ENCODE peak calls at places on chromosomes 4 and X, in eight cellular contexts. Q is lower lobe of right lung; U is suprapubic skin; E is neuronal stem cell; J is endothelial cell of umbilical vein; Z is MM.1S; W is CD8-positive, alpha-beta T cell; A is breast epithelium. M is an unnamed sample.

GRCh38 chr4:170705907-170706306 is 616.2 kb upstream of the AADAT start:
- DNase-seq in Z (no peak), Q (no peak), A (no peak), W (no peak), E (no peak), U (no peak), J (no peak), M (no peak)

GRCh38 chr4:76536381-76536689 is 101.3 kb downstream of the SHROOM3 start:
- DNase-seq in U (no peak), Q (no peak), E (no peak), Z (no peak), A (no peak), W (no peak), J (no peak), M (no peak)

GRCh38 chrX:45862801-45863200 is 662.1 kb upstream of the DIPK2B start:
- DNase-seq in U (no peak), W (no peak), Z (no peak), Q (no peak), A (no peak), E (no peak), J (no peak), M (no peak)

GRCh38 chr4:177562859-177563258 is 120.6 kb upstream of the AGA start:
- DNase-seq in U (no peak), Z (no peak), A (no peak), J (no peak), Q (no peak), E (no peak), W (no peak), M (no peak)

GRCh38 chrX:118694628-118695027 is 32.8 kb upstream of the IL13RA1 start:
- DNase-seq in Z (no peak), U (no peak), A (no peak), W (no peak), Q (no peak), J (peak; percentile 41), E (no peak), M (no peak)

GRCh38 chr4:170666909-170667308 is 577.2 kb upstream of the AADAT start:
- DNase-seq in A (no peak), U (no peak), J (no peak), E (no peak), Z (no peak), Q (no peak), W (no peak), M (no peak)

GRCh38 chr4:173146456-173146855 is 22.2 kb upstream of the GALNT7 start:
- DNase-seq in Q (no peak), E (no peak), Z (no peak), U (no peak), W (no peak), A (no peak), J (no peak), M (no peak)

GRCh38 chr4:76943790-76944189 is 5.8 kb upstream of the SEPTIN11 start:
- DNase-seq in W (no peak), E (no peak), U (no peak), Q (no peak), A (no peak), J (peak; percentile 33), Z (no peak), M (no peak)

GRCh38 chr4:158710814-158711213 is 12.4 kb downstream of the PPID start:
- DNase-seq in J (peak; percentile 31), Q (no peak), W (no peak), E (no peak), Z (no peak), U (no peak), A (no peak), M (no peak)

GRCh38 chr4:7831330-7831729 is 108.3 kb downstream of the AFAP1 start:
- DNase-seq in E (no peak), Z (peak; percentile 73), U (no peak), J (peak; percentile 82), A (no peak), Q (no peak), W (no peak), M (no peak)

GRCh38 chr4:112767386-112767785 is 130.4 kb downstream of the LARP7 start:
- DNase-seq in U (no peak), A (no peak), Z (no peak), J (no peak), Q (no peak), W (no peak), E (no peak), M (no peak)

GRCh38 chrX:43940811-43941210 is 32.4 kb downstream of the NDP start:
- DNase-seq in Q (no peak), U (no peak), W (no peak), Z (no peak), A (no peak), J (peak; percentile 73), E (no peak), M (no peak)

GRCh38 chr4:1512081-1512737 is 106.0 kb upstream of the NKX1-1 start:
- DNase-seq in W (no peak), Q (peak; percentile 27), A (no peak), E (no peak), J (no peak), U (no peak), Z (no peak), M (no peak)

GRCh38 chr4:1511441-1512041 is 105.3 kb upstream of the NKX1-1 start:
- DNase-seq in Q (peak; percentile 46), W (no peak), Z (peak; percentile 19), U (no peak), J (peak; percentile 7), E (no peak), A (peak; percentile 32), M (peak; percentile 39)

GRCh38 chr4:1512738-1513660 is 106.8 kb upstream of the NKX1-1 start:
- DNase-seq in W (peak; percentile 35), Q (peak; percentile 55), Z (no peak), A (no peak), U (no peak), E (peak; percentile 67), J (peak; percentile 5), M (peak; percentile 25)

GRCh38 chr4:1509366-1509765 is 103.1 kb upstream of the NKX1-1 start:
- DNase-seq in Z (no peak), A (no peak), W (no peak), Q (peak; percentile 35), J (no peak), U (no peak), E (no peak), M (no peak)

GRCh38 chr4:1510931-1511330 is 104.7 kb upstream of the NKX1-1 start:
- DNase-seq in Z (no peak), U (no peak), J (no peak), A (no peak), W (no peak), Q (peak; percentile 32), E (no peak), M (no peak)
- H3K4me3 ChIP-seq in Z (no peak overlapping the region), U (no peak overlapping the region), J (no peak overlapping the region), A (no peak overlapping the region), W (no peak overlapping the region), Q (no peak overlapping the region), E (no peak overlapping the region), M (no peak overlapping the region)

DNA sequence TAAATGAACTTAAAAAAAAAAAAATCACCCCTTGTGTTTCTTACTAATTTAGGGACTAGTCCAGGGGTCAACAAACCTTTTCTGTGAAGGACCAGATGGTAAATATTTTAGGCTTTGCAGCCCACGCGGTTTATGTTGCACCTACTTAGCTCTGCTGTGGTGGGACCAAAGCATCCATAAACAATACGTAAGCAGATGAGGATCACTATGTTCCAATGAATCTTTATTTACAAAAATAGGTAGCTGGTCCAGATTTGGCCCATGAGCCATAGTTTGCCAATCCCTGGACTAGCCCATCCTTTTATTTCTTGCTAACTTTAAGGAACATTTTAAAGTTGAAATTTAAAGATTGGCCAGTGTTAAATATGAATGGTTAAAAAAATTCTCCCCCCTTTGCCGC is 95.3 kb downstream of the AFF1 start:
- DNase-seq in Q (no peak), E (no peak), A (no peak), Z (no peak), U (no peak), J (no peak), W (no peak), M (no peak)
- H3K4me1 ChIP-seq in Q (peaks cover 98% of the 10 kb centered on the region), E (peaks cover 45% of the 10 kb centered on the region), A (no peaks in the 10 kb centered on the region), Z (peaks cover 9% of the 10 kb centered on the region), U (peaks cover 95% of the 10 kb centered on the region), J (peaks cover 62% of the 10 kb centered on the region), W (peaks cover 12% of the 10 kb centered on the region), M (peaks cover 3% of the 10 kb centered on the region)

DNA sequence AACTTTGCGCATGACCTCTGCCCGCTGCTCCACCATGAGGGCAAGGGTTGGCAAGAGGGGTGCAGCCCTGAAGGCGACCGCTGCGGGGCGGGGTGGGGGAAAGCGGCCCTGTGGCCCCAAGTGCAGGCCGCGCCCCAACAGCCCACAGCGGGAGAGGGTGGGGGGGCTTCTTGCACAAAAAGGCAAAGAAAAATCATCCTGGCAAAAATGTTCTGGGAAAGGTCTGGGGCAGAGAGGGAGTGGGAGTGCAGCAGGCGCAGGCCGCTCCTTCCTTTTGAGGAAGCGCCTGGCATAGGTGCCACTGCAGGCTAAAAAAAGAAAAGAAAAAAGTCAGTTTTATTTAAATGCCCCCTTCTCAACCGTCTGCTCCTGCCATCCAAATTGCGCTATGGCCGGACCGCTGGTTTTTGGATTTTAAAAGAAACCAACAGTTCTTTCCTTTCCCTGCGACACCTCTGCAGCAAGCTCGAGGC is 1.4 kb downstream of the ARX start:
- DNase-seq in W (no peak), Z (no peak), E (no peak), Q (no peak), J (no peak), A (no peak), U (no peak), M (no peak)
- H3K27me3 ChIP-seq in W (no peaks in the 10 kb centered on the region), Z (peaks cover 26% of the 10 kb centered on the region), E (peaks cover 89% of the 10 kb centered on the region), Q (peaks cover 83% of the 10 kb centered on the region), J (peaks cover 69% of the 10 kb centered on the region), A (peaks cover 96% of the 10 kb centered on the region), U (peaks cover 97% of the 10 kb centered on the region), M (peaks cover 66% of the 10 kb centered on the region)

DNA sequence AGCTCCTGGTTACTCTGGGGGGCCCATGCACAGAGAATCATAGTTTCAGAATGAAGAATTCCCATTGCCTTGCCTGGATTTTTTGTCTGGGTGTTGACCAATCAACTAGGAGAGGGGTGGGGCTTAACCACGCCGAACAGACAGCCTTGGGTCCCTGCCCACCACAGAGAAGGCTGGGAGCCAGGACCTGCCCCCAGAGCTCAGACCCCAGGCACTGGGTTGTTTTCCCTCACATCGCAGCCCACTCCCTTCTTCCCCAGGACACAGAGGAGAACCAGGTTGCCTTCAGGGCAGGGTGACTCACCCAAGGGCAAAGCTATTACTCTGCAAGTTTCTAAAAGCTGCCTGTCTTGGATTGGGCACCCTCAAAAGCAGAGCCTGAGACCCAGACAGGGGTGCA is 23.3 kb upstream of the CRMP1 start:
- DNase-seq in Q (no peak), E (no peak), W (no peak), J (no peak), Z (no peak), U (no peak), A (no peak), M (no peak)
- H3K4me3 ChIP-seq in Q (no peak overlapping the region), E (no peak overlapping the region), W (no peak overlapping the region), J (no peak overlapping the region), Z (no peak overlapping the region), U (no peak overlapping the region), A (no peak overlapping the region), M (no peak overlapping the region)